ENCODE peak calls at places on chromosomes 3 and 15, in four cellular contexts. J is AG04449, C is A549, E is GM06990. S is an unnamed sample.
A peak's percentile ranks its signal among the peaks of the same experiment; 100 is the strongest.

GRCh38 chr3:154018100-154018696 is 103.0 kb upstream of the ARHGEF26 start:
- DNase-seq in J (no peak), C (peak; percentile 45), E (no peak), S (peak; percentile 67)

GRCh38 chr3:15099364-15100098 is 583 bp upstream of the RBSN start:
- DNase-seq in J (no peak), C (no peak), E (no peak), S (no peak)

GRCh38 chr3:98732239-98733054 is 30.7 kb upstream of the ST3GAL6 start:
- DNase-seq in J (no peak), C (peak; percentile 31), E (peak; percentile 73), S (peak; percentile 67)

GRCh38 chr3:66037330-66037985 is 1.3 kb downstream of the MAGI1 start:
- DNase-seq in J (no peak), C (peak; percentile 26), E (peak; percentile 26), S (peak; percentile 40)

GRCh38 chr15:37873336-37873735 is 61.1 kb upstream of the TMCO5A start:
- DNase-seq in J (no peak), C (no peak), E (no peak), S (no peak)

GRCh38 chr15:49610166-49610918 is 10.3 kb downstream of the FAM227B start:
- DNase-seq in J (no peak), C (no peak), E (no peak), S (no peak)

GRCh38 chr3:64417816-64418215 is 192.6 kb upstream of the PRICKLE2 start:
- DNase-seq in J (no peak), C (no peak), E (peak; percentile 76), S (no peak)

GRCh38 chr3:42505203-42505848 is 2.9 kb downstream of the VIPR1 start:
- DNase-seq in J (no peak), C (no peak), E (no peak), S (no peak)

GRCh38 chr3:150371741-150372254 is 36.3 kb upstream of the TSC22D2 start:
- DNase-seq in J (peak; percentile 97), C (peak; percentile 97), E (no peak), S (peak; percentile 100)

GRCh38 chr15:45132844-45133560 is 3.2 kb downstream of the DUOX1 start:
- DNase-seq in J (no peak), C (no peak), E (no peak), S (peak; percentile 19)

GRCh38 chr15:69902414-69903062 is 195.2 kb downstream of the TLE3 start:
- DNase-seq in J (no peak), C (no peak), E (no peak), S (no peak)

GRCh38 chr3:10011644-10012043 is 14.6 kb upstream of the FANCD2 start:
- DNase-seq in J (no peak), C (no peak), E (no peak), S (no peak)

GRCh38 chr15:81285461-81285860 is 38.5 kb downstream of the STARD5 start:
- DNase-seq in J (no peak), C (no peak), E (no peak), S (no peak)

GRCh38 chr3:49469037-49469875 is 811 bp upstream of the DAG1 start:
- DNase-seq in J (no peak), C (peak; percentile 68), E (no peak), S (peak; percentile 82)

GRCh38 chr3:14627815-14628214 is 23.7 kb upstream of the CCDC174 start:
- DNase-seq in J (no peak), C (no peak), E (no peak), S (no peak)

GRCh38 chr15:60840306-60840702 is 361.4 kb upstream of the ICE2 start:
- DNase-seq in J (no peak), C (no peak), E (no peak), S (no peak)

GRCh38 chr3:126309162-126309561 is 48.0 kb downstream of the KLF15 start:
- DNase-seq in J (no peak), C (no peak), E (no peak), S (no peak)

GRCh38 chr3:25677121-25677520 is 12.4 kb upstream of the TOP2B start:
- DNase-seq in J (no peak), C (no peak), E (no peak), S (no peak)

GRCh38 chr3:133937061-133937686 is 41.5 kb upstream of the RAB6B start:
- DNase-seq in J (no peak), C (no peak), E (no peak), S (no peak)

GRCh38 chr15:67812232-67812631 is 13.1 kb upstream of the SKOR1 start:
- DNase-seq in J (no peak), C (no peak), E (no peak), S (no peak)

GRCh38 chr15:65303687-65304392 is 637 bp upstream of the RNU5B-1 start:
- DNase-seq in J (no peak), C (peak; percentile 80), E (no peak), S (peak; percentile 68)

GRCh38 chr15:66746231-66746605 is 44.2 kb downstream of the SMAD6 start:
- DNase-seq in J (no peak), C (no peak), E (no peak), S (no peak)

GRCh38 chr3:152452318-152452717 is 183.6 kb downstream of the MBNL1 start:
- DNase-seq in J (no peak), C (peak; percentile 33), E (no peak), S (no peak)

GRCh38 chr15:53580371-53580770 is 179.1 kb downstream of the WDR72 start:
- DNase-seq in J (no peak), C (peak; percentile 9), E (no peak), S (no peak)

GRCh38 chr3:123361019-123361418 is 87.9 kb downstream of the ADCY5 start:
- DNase-seq in J (no peak), C (no peak), E (no peak), S (no peak)

GRCh38 chr3:118955914-118956556 is 78.6 kb downstream of the IGSF11 start:
- DNase-seq in J (no peak), C (no peak), E (no peak), S (no peak)

GRCh38 chr3:11310258-11310657 is 38.1 kb downstream of the ATG7 start:
- DNase-seq in J (no peak), C (no peak), E (no peak), S (no peak)

GRCh38 chr3:3053974-3054373 is 56.2 kb downstream of the IL5RA start:
- DNase-seq in J (no peak), C (no peak), E (no peak), S (no peak)

GRCh38 chr15:89399390-89400120 is 64.9 kb upstream of the POLG start:
- DNase-seq in J (no peak), C (peak; percentile 84), E (peak; percentile 59), S (peak; percentile 57)
- H3K4me3 ChIP-seq in J (no peak overlapping the region), C (peak overlapping the region; percentile 79), E (peak overlapping the region; percentile 70), S (peak overlapping the region; percentile 73)

GRCh38 chr3:188246905-188247304 is 92.9 kb downstream of the LPP start:
- DNase-seq in J (no peak), C (no peak), E (no peak), S (no peak)
- H3K4me3 ChIP-seq in J (no peak overlapping the region), C (no peak overlapping the region), E (no peak overlapping the region), S (no peak overlapping the region)

DNA sequence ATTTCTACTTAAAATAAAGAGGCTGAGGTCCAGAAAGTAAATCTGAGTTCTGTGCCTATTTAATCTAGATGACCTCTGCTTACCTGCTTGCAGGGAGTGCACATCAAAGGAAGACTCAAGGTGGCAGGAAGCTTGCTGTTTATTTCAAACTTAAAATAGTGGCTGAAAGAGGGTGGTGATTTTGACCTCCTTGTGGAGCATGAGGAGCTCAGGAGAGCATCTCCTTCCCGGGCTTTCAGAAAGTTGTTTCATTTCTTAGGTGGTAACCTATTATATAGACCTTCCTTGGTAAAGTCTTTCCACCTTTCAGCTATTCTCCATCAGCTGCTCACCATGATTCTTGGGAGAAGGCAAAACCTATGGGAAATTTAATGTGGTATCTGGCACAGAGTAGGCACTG is 494 bp downstream of the GCSAM start:
- DNase-seq in J (no peak), C (no peak), E (no peak), S (no peak)
- H3K4me3 ChIP-seq in J (no peak overlapping the region), C (no peak overlapping the region), E (peak overlapping the region; percentile 74), S (no peak overlapping the region)

DNA sequence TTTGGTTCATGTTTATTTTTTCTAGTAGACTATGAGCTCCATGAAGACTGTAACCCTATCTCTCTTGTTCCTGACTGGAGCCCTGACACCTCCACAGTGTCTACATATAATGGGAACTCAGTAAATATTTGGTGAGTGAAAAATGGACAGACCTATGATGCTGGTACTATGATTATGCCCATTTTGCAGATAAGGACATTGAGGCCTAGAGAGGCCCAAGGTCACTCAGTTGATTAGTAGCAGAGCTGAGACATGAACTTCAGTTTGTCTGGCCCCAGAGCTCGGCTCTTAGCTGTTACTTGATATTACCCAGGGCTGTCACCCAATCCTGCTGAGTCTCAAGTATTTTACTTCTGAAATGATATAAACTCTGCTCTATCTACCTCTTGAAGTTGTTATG is 5.5 kb downstream of the EFCAB12 start:
- DNase-seq in J (no peak), C (no peak), E (no peak), S (no peak)
- H3K4me3 ChIP-seq in J (no peak overlapping the region), C (no peak overlapping the region), E (no peak overlapping the region), S (no peak overlapping the region)

GRCh38 chr15:78811825-78812183 is 540 bp upstream of the ADAMTS7 start:
- DNase-seq in J (no peak), C (no peak), E (no peak), S (no peak)
- H3K4me3 ChIP-seq in J (peak overlapping the region; percentile 57), C (peak overlapping the region; percentile 74), E (peak overlapping the region; percentile 64), S (peak overlapping the region; percentile 58)